ENCODE peak calls at places on chromosomes 7 and 10, in five cellular contexts. I is cardiac fibroblast, S is fibroblast of the aortic adventitia, V is body of pancreas, B is A549. Z is an unnamed sample.

GRCh38 chr10:44913312-44914079 is 2.4 kb downstream of the TMEM72 start:
- DNase-seq in I (peak), S (no peak), V (no peak), B (no peak), Z (no peak)

GRCh38 chr10:3848768-3849643 is 64.0 kb upstream of the KLF6 start:
- DNase-seq in I (peak), S (peak), V (no peak), B (no peak), Z (peak)

GRCh38 chr7:151245360-151246160 is 2.9 kb downstream of the SMARCD3 start:
- DNase-seq in I (peak), S (no peak), V (no peak), B (peak), Z (no peak)

GRCh38 chr10:94065344-94065743 is 71.6 kb downstream of the PLCE1 start:
- DNase-seq in I (peak), S (peak), V (no peak), B (no peak), Z (peak)

GRCh38 chr10:119029613-119030420 is at the start of gene NANOS1:
- DNase-seq in I (peak), S (no peak), V (peak), B (peak), Z (no peak)

GRCh38 chr7:64098-64521 is 128.3 kb upstream of the FAM20C start:
- DNase-seq in I (peak), S (peak), V (peak), B (peak), Z (peak)

GRCh38 chr7:45215611-45216062 is 58.0 kb downstream of the RAMP3 start:
- DNase-seq in I (no peak), S (no peak), V (no peak), B (no peak), Z (no peak)

GRCh38 chr7:105204953-105205352 is 183.8 kb downstream of the SRPK2 start:
- DNase-seq in I (no peak), S (no peak), V (no peak), B (no peak), Z (no peak)

GRCh38 chr7:151079199-151079910 is 1.3 kb downstream of the FASTK start:
- DNase-seq in I (no peak), S (no peak), V (no peak), B (no peak), Z (no peak)

GRCh38 chr7:140691368-140692045 is 5.0 kb upstream of the NDUFB2 start:
- DNase-seq in I (no peak), S (no peak), V (no peak), B (no peak), Z (no peak)

GRCh38 chr10:116385994-116386809 is 41.4 kb upstream of the PNLIPRP3 start:
- DNase-seq in I (peak), S (peak), V (no peak), B (no peak), Z (peak)

GRCh38 chr10:71375954-71376353 is 20.8 kb upstream of the CDH23 start:
- DNase-seq in I (no peak), S (no peak), V (no peak), B (no peak), Z (no peak)

GRCh38 chr10:12689893-12690292 is 311.6 kb downstream of the CCDC3 start:
- DNase-seq in I (no peak), S (no peak), V (no peak), B (no peak), Z (no peak)

GRCh38 chr10:122115874-122116273 is 126.9 kb downstream of the TACC2 start:
- DNase-seq in I (no peak), S (no peak), V (no peak), B (no peak), Z (no peak)

GRCh38 chr7:37315752-37316711 is 132.6 kb downstream of the ELMO1 start:
- DNase-seq in I (peak), S (no peak), V (no peak), B (no peak), Z (no peak)

GRCh38 chr7:4692055-4692454 is 10.0 kb downstream of the FOXK1 start:
- DNase-seq in I (peak), S (peak), V (no peak), B (no peak), Z (peak)

GRCh38 chr10:55631071-55631654 is 729.9 kb downstream of the ZWINT start:
- DNase-seq in I (peak), S (no peak), V (peak), B (peak), Z (peak)

GRCh38 chr10:21368022-21368582 is 157.4 kb downstream of the SKIDA1 start:
- DNase-seq in I (no peak), S (peak), V (no peak), B (no peak), Z (no peak)

GRCh38 chr7:116954443-116954838 is 1.1 kb downstream of the ST7 start:
- DNase-seq in I (no peak), S (no peak), V (no peak), B (no peak), Z (no peak)

GRCh38 chr10:70355234-70356021 is 27.0 kb downstream of the LRRC20 start:
- DNase-seq in I (peak), S (no peak), V (no peak), B (no peak), Z (no peak)

GRCh38 chr10:75000748-75001321 is 110.6 kb upstream of the SAMD8 start:
- DNase-seq in I (no peak), S (no peak), V (no peak), B (no peak), Z (no peak)

GRCh38 chr10:15780353-15781135 is 60.8 kb upstream of the ITGA8 start:
- DNase-seq in I (peak), S (peak), V (no peak), B (no peak), Z (peak)

GRCh38 chr10:116289652-116290051 is 16.6 kb upstream of the GFRA1 start:
- DNase-seq in I (no peak), S (no peak), V (no peak), B (no peak), Z (no peak)

GRCh38 chr10:74008212-74008731 is 10.4 kb downstream of the VCL start:
- DNase-seq in I (peak), S (peak), V (no peak), B (no peak), Z (peak)

GRCh38 chr10:110340821-110341220 is 36.1 kb upstream of the SMNDC1 start:
- DNase-seq in I (no peak), S (peak), V (no peak), B (no peak), Z (no peak)

GRCh38 chr7:98685541-98685940 is 68.5 kb downstream of the NPTX2 start:
- DNase-seq in I (no peak), S (no peak), V (no peak), B (no peak), Z (no peak)

GRCh38 chr7:37118029-37118428 is 330.6 kb downstream of the ELMO1 start:
- DNase-seq in I (no peak), S (no peak), V (no peak), B (no peak), Z (no peak)

GRCh38 chr7:1019789-1020610 is 24.3 kb upstream of the GPR146 start:
- DNase-seq in I (no peak), S (no peak), V (no peak), B (no peak), Z (no peak)

GRCh38 chr7:77537136-77537594 is at the start of gene PTPN12:
- DNase-seq in I (no peak), S (no peak), V (no peak), B (no peak), Z (no peak)

GRCh38 chr10:108070789-108071188 is 906.3 kb upstream of the SORCS1 start:
- DNase-seq in I (no peak), S (no peak), V (no peak), B (no peak), Z (no peak)

GRCh38 chr7:147406521-147407115 is 1183.9 kb upstream of the C7orf33 start:
- DNase-seq in I (peak), S (no peak), V (no peak), B (no peak), Z (peak)

GRCh38 chr10:13585943-13586342 is 822 bp upstream of the PRPF18 start:
- DNase-seq in I (no peak), S (no peak), V (no peak), B (no peak), Z (no peak)

GRCh38 chr10:43237128-43237527 is 29.7 kb downstream of the RASGEF1A start:
- DNase-seq in I (no peak), S (no peak), V (peak), B (no peak), Z (no peak)

GRCh38 chr7:148967032-148967372 is 61.3 kb downstream of the PDIA4 start:
- DNase-seq in I (no peak), S (no peak), V (no peak), B (no peak), Z (no peak)
- TF ChIP-seq CTCF in I (no peak), S (no peak), V (no peak), B (no peak), Z (no peak)

DNA sequence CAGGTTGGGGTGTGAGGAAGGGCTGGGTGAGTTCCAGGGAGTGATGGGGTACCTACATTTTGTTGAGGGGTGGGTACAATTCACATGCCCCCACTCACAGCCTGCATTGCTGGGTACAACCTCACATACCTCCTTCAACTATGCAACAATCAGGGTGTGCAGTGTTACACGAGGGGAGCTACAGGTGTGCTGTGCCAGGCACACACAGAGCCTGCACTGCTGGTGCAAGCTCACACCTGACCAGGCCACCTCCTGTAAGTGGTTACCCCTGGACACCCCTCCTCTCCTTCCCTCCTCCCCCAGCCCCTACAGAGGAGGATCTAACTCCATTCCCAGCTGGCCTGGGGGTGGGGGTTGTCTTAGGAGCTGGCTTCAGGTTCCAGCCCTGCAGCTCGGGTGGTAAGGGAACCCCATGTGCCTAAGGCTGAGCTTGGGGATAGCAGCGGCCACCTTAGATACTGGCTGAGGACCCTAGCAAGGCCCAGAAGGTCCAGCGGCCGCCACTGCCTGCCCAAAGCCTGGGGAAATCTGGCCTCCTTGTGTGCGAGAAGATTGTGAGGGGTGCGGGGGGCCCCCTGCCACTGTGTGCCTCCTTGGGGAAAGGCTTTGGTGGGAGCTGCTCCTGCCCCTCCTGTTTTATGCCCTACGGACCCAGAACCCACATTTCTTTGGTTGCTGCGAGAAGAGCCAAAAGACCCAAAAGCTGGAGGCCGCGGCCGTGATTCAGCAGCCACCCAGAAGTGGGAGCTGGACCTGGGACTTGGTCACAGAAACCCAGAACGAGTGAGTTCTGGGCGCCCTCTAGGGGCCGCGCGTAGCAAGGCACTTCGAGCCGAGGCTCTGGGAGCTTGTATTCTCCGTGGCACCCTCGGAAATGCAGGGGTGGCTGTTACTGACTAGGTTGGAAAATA is 10.8 kb downstream of the TLX1 start:
- DNase-seq in I (peak), S (peak), V (peak), B (peak), Z (peak)
- H3K4me3 ChIP-seq in I (no peak), S (no peak), V (no peak), B (no peak), Z (no peak)

GRCh38 chr7:47046949-47047348 is 535.0 kb downstream of the TNS3 start:
- DNase-seq in I (no peak), S (no peak), V (no peak), B (no peak), Z (no peak)
- TF ChIP-seq CTCF in I (no peak), S (no peak), V (no peak), B (no peak), Z (no peak)

GRCh38 chr7:130342701-130343380 is 1.8 kb upstream of the CPA5 start:
- DNase-seq in I (no peak), S (no peak), V (no peak), B (no peak), Z (no peak)
- H3K4me3 ChIP-seq in I (no peak), S (no peak), V (no peak), B (no peak), Z (no peak)

GRCh38 chr7:157292258-157292657 is 44.5 kb upstream of the DNAJB6 start:
- DNase-seq in I (no peak), S (no peak), V (no peak), B (no peak), Z (no peak)
- TF ChIP-seq CTCF in I (no peak), S (no peak), V (no peak), B (no peak), Z (no peak)

DNA sequence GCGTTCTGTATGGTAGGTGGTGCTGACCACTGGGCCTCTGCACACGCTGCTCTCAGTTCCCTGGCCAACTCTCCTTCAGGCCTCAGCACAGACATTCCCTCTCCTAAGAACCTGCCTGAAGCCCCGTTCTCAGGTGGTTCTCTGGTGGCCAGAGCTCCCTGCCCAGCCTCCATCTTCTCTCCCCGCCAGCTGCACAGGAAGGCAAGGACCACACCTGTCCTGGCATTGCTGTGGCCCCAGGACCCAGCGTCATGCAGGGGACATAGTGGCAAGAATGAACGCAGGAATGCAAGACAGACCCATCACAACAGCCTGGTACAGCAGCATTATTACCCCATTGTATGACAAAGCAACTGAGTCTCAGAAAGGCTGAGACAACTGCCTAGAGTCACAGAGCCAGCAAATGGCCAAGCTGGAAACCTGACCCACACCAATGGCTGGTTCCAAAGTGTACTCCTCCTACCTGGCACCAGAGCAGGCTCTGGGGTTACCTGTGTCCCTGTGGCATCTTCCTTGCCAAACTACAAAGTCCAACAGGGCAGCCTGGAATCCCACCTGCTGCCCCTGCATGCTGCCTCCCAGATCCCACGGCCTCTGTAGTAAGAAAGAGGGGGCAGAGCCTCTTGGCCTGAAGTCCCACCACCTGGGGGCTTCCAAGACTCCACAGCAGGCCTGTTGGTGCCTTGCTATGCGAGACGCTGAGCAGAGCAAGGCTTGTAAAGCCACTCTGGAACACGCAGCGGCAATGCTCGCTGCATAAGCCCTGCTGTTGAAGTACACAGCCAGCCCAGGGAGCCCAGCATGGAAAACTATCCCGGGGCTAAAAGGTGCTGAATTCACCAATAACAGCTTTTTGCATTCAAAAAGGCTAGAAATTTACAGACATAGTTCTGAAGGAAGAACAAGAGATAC is 73.3 kb downstream of the CHST15 start:
- DNase-seq in I (no peak), S (no peak), V (no peak), B (no peak), Z (no peak)
- H3K4me3 ChIP-seq in I (no peak), S (no peak), V (no peak), B (no peak), Z (no peak)

GRCh38 chr7:138214926-138215325 is 138.7 kb downstream of the AKR1D1 start:
- DNase-seq in I (no peak), S (no peak), V (no peak), B (no peak), Z (no peak)

GRCh38 chr7:138208010-138208634 is 131.9 kb downstream of the AKR1D1 start:
- DNase-seq in I (no peak), S (no peak), V (no peak), B (no peak), Z (no peak)

GRCh38 chr7:138207555-138207971 is 131.3 kb downstream of the AKR1D1 start:
- DNase-seq in I (no peak), S (no peak), V (no peak), B (no peak), Z (no peak)

GRCh38 chr7:138208864-138209263 is 132.6 kb downstream of the AKR1D1 start:
- DNase-seq in I (no peak), S (no peak), V (peak), B (no peak), Z (no peak)

DNA sequence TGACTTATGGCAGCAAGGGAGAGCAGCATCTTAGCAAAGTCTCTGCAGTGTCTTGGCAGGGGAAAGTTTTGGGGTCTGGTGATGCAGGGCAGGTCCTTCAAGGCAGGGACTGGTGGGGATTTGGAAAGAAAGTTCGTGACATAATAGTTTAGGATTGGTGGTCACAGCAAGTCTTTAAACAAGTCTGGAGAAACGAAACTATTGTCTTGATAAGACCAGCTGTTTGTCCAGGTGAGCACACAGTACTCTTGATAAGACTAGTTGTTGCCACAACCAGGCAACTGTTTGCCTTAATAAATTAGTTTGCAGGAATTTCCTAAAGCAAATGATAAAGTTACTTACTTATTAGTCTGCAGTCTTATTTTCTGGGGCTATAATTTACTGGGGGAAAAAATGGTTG is 136.1 kb downstream of the AKR1D1 start:
- DNase-seq in I (no peak), S (no peak), V (peak), B (no peak), Z (no peak)
- TF ChIP-seq CTCF in I (no peak), S (no peak), V (no peak), B (no peak), Z (no peak)

Z was measured in AG10803.